ENCODE peak calls at places on chromosome 6, in four cellular contexts. One of them, this sample, is unnamed.

GRCh38 chr6:34239893-34240292 is 3.2 kb downstream of the HMGA1 start:
- DNase-seq in CD4-positive, CD25-positive, alpha-beta regulatory T cell: no peak
- DNase-seq in adrenal gland: no peak
- DNase-seq in osteoblast: peak; percentile 66
- DNase-seq in this sample: no peak

GRCh38 chr6:33504486-33504885 is 50.1 kb downstream of the ZBTB9 start:
- DNase-seq in CD4-positive, CD25-positive, alpha-beta regulatory T cell: no peak
- DNase-seq in adrenal gland: no peak
- DNase-seq in osteoblast: no peak
- DNase-seq in this sample: no peak

GRCh38 chr6:99434702-99435530 is 9.8 kb upstream of the PNISR start:
- DNase-seq in CD4-positive, CD25-positive, alpha-beta regulatory T cell: no peak
- DNase-seq in adrenal gland: no peak
- DNase-seq in osteoblast: peak; percentile 14
- DNase-seq in this sample: no peak

GRCh38 chr6:38058022-38058421 is 238.5 kb downstream of the ZFAND3 start:
- DNase-seq in CD4-positive, CD25-positive, alpha-beta regulatory T cell: no peak
- DNase-seq in adrenal gland: no peak
- DNase-seq in osteoblast: peak; percentile 34
- DNase-seq in this sample: no peak

GRCh38 chr6:24910331-24910849 is 25.4 kb downstream of the RIPOR2 start:
- DNase-seq in CD4-positive, CD25-positive, alpha-beta regulatory T cell: no peak
- DNase-seq in adrenal gland: peak; percentile 18
- DNase-seq in osteoblast: no peak
- DNase-seq in this sample: peak; percentile 22

GRCh38 chr6:104321301-104321700 is 538.4 kb downstream of the HACE1 start:
- DNase-seq in CD4-positive, CD25-positive, alpha-beta regulatory T cell: no peak
- DNase-seq in adrenal gland: no peak
- DNase-seq in osteoblast: no peak
- DNase-seq in this sample: no peak

GRCh38 chr6:41247882-41248707 is 19.9 kb downstream of the TREML4 start:
- DNase-seq in CD4-positive, CD25-positive, alpha-beta regulatory T cell: no peak
- DNase-seq in adrenal gland: no peak
- DNase-seq in osteoblast: no peak
- DNase-seq in this sample: no peak

GRCh38 chr6:51318674-51319073 is 500.0 kb downstream of the TFAP2B start:
- DNase-seq in CD4-positive, CD25-positive, alpha-beta regulatory T cell: no peak
- DNase-seq in adrenal gland: no peak
- DNase-seq in osteoblast: no peak
- DNase-seq in this sample: no peak

GRCh38 chr6:37731888-37732287 is 34.2 kb upstream of the MDGA1 start:
- DNase-seq in CD4-positive, CD25-positive, alpha-beta regulatory T cell: no peak
- DNase-seq in adrenal gland: no peak
- DNase-seq in osteoblast: no peak
- DNase-seq in this sample: no peak

GRCh38 chr6:62229231-62229630 is 56.8 kb downstream of the KHDRBS2 start:
- DNase-seq in CD4-positive, CD25-positive, alpha-beta regulatory T cell: no peak
- DNase-seq in adrenal gland: no peak
- DNase-seq in osteoblast: no peak
- DNase-seq in this sample: no peak

GRCh38 chr6:157621401-157621800 is 201.6 kb upstream of the SNX9 start:
- DNase-seq in CD4-positive, CD25-positive, alpha-beta regulatory T cell: no peak
- DNase-seq in adrenal gland: no peak
- DNase-seq in osteoblast: no peak
- DNase-seq in this sample: no peak

GRCh38 chr6:17098538-17098937 is 3.3 kb upstream of the STMND1 start:
- DNase-seq in CD4-positive, CD25-positive, alpha-beta regulatory T cell: no peak
- DNase-seq in adrenal gland: no peak
- DNase-seq in osteoblast: no peak
- DNase-seq in this sample: no peak

GRCh38 chr6:11459002-11459658 is 78.4 kb upstream of the TMEM170B start:
- DNase-seq in CD4-positive, CD25-positive, alpha-beta regulatory T cell: no peak
- DNase-seq in adrenal gland: no peak
- DNase-seq in osteoblast: no peak
- DNase-seq in this sample: no peak

GRCh38 chr6:39834866-39835265 is 42.7 kb downstream of the DAAM2 start:
- DNase-seq in CD4-positive, CD25-positive, alpha-beta regulatory T cell: no peak
- DNase-seq in adrenal gland: no peak
- DNase-seq in osteoblast: peak; percentile 68
- DNase-seq in this sample: no peak

GRCh38 chr6:149750136-149750609 is 632 bp downstream of the PCMT1 start:
- DNase-seq in CD4-positive, CD25-positive, alpha-beta regulatory T cell: peak; percentile 58
- DNase-seq in adrenal gland: peak; percentile 58
- DNase-seq in osteoblast: peak; percentile 90
- DNase-seq in this sample: peak; percentile 26

GRCh38 chr6:149749594-149750135 is at the start of gene PCMT1:
- DNase-seq in CD4-positive, CD25-positive, alpha-beta regulatory T cell: peak; percentile 86
- DNase-seq in adrenal gland: peak; percentile 92
- DNase-seq in osteoblast: peak; percentile 98
- DNase-seq in this sample: peak; percentile 92

GRCh38 chr6:149754573-149754972 is 5.0 kb downstream of the PCMT1 start:
- DNase-seq in CD4-positive, CD25-positive, alpha-beta regulatory T cell: no peak
- DNase-seq in adrenal gland: no peak
- DNase-seq in osteoblast: no peak
- DNase-seq in this sample: no peak

GRCh38 chr6:149751239-149751638 is 1.7 kb downstream of the PCMT1 start:
- DNase-seq in CD4-positive, CD25-positive, alpha-beta regulatory T cell: no peak
- DNase-seq in adrenal gland: no peak
- DNase-seq in osteoblast: no peak
- DNase-seq in this sample: no peak

GRCh38 chr6:149752600-149752999 is 3.1 kb downstream of the PCMT1 start:
- DNase-seq in CD4-positive, CD25-positive, alpha-beta regulatory T cell: no peak
- DNase-seq in adrenal gland: no peak
- DNase-seq in osteoblast: peak; percentile 43
- DNase-seq in this sample: no peak
- H3K4me1 ChIP-seq in CD4-positive, CD25-positive, alpha-beta regulatory T cell: peaks cover 16% of the 10 kb centered on the region
- H3K4me1 ChIP-seq in adrenal gland: peaks cover 24% of the 10 kb centered on the region
- H3K4me1 ChIP-seq in osteoblast: peaks cover 9% of the 10 kb centered on the region
- H3K4me1 ChIP-seq in this sample: peaks cover 62% of the 10 kb centered on the region

GRCh38 chr6:28225056-28225834 is at the start of gene ZSCAN9:
- DNase-seq in CD4-positive, CD25-positive, alpha-beta regulatory T cell: peak; percentile 15
- DNase-seq in adrenal gland: peak; percentile 86
- DNase-seq in osteoblast: peak; percentile 90
- DNase-seq in this sample: peak; percentile 83

GRCh38 chr6:28226460-28226859 is 1.4 kb downstream of the ZSCAN9 start:
- DNase-seq in CD4-positive, CD25-positive, alpha-beta regulatory T cell: no peak
- DNase-seq in adrenal gland: no peak
- DNase-seq in osteoblast: no peak
- DNase-seq in this sample: no peak

GRCh38 chr6:28218312-28219248 is 6.5 kb upstream of the ZSCAN9 start:
- DNase-seq in CD4-positive, CD25-positive, alpha-beta regulatory T cell: no peak
- DNase-seq in adrenal gland: peak; percentile 80
- DNase-seq in osteoblast: peak; percentile 89
- DNase-seq in this sample: peak; percentile 88

GRCh38 chr6:28220164-28221133 is 4.6 kb upstream of the ZSCAN9 start:
- DNase-seq in CD4-positive, CD25-positive, alpha-beta regulatory T cell: no peak
- DNase-seq in adrenal gland: no peak
- DNase-seq in osteoblast: no peak
- DNase-seq in this sample: no peak

GRCh38 chr6:28224131-28225055 is 682 bp upstream of the ZSCAN9 start:
- DNase-seq in CD4-positive, CD25-positive, alpha-beta regulatory T cell: no peak
- DNase-seq in adrenal gland: no peak
- DNase-seq in osteoblast: no peak
- DNase-seq in this sample: no peak
- H3K27ac ChIP-seq in CD4-positive, CD25-positive, alpha-beta regulatory T cell: no peak overlapping the region
- H3K27ac ChIP-seq in adrenal gland: peak overlapping the region; percentile 48
- H3K27ac ChIP-seq in osteoblast: peak overlapping the region; percentile 64
- H3K27ac ChIP-seq in this sample: peak overlapping the region; percentile 90

GRCh38 chr6:163709255-163709654 is 294.7 kb downstream of the QKI start:
- DNase-seq in CD4-positive, CD25-positive, alpha-beta regulatory T cell: no peak
- DNase-seq in adrenal gland: no peak
- DNase-seq in osteoblast: no peak
- DNase-seq in this sample: no peak

GRCh38 chr6:163706688-163707087 is 292.2 kb downstream of the QKI start:
- DNase-seq in CD4-positive, CD25-positive, alpha-beta regulatory T cell: no peak
- DNase-seq in adrenal gland: no peak
- DNase-seq in osteoblast: no peak
- DNase-seq in this sample: no peak

GRCh38 chr6:163709693-163710092 is 295.2 kb downstream of the QKI start:
- DNase-seq in CD4-positive, CD25-positive, alpha-beta regulatory T cell: no peak
- DNase-seq in adrenal gland: no peak
- DNase-seq in osteoblast: no peak
- DNase-seq in this sample: peak; percentile 47

GRCh38 chr6:163707385-163708355 is 293.2 kb downstream of the QKI start:
- DNase-seq in CD4-positive, CD25-positive, alpha-beta regulatory T cell: no peak
- DNase-seq in adrenal gland: no peak
- DNase-seq in osteoblast: no peak
- DNase-seq in this sample: no peak

GRCh38 chr6:163708459-163708858 is 293.9 kb downstream of the QKI start:
- DNase-seq in CD4-positive, CD25-positive, alpha-beta regulatory T cell: no peak
- DNase-seq in adrenal gland: no peak
- DNase-seq in osteoblast: no peak
- DNase-seq in this sample: peak; percentile 37
- H3K4me1 ChIP-seq in CD4-positive, CD25-positive, alpha-beta regulatory T cell: no peaks in the 10 kb centered on the region
- H3K4me1 ChIP-seq in adrenal gland: peaks cover 15% of the 10 kb centered on the region
- H3K4me1 ChIP-seq in osteoblast: no peaks in the 10 kb centered on the region
- H3K4me1 ChIP-seq in this sample: peaks cover 65% of the 10 kb centered on the region

DNA sequence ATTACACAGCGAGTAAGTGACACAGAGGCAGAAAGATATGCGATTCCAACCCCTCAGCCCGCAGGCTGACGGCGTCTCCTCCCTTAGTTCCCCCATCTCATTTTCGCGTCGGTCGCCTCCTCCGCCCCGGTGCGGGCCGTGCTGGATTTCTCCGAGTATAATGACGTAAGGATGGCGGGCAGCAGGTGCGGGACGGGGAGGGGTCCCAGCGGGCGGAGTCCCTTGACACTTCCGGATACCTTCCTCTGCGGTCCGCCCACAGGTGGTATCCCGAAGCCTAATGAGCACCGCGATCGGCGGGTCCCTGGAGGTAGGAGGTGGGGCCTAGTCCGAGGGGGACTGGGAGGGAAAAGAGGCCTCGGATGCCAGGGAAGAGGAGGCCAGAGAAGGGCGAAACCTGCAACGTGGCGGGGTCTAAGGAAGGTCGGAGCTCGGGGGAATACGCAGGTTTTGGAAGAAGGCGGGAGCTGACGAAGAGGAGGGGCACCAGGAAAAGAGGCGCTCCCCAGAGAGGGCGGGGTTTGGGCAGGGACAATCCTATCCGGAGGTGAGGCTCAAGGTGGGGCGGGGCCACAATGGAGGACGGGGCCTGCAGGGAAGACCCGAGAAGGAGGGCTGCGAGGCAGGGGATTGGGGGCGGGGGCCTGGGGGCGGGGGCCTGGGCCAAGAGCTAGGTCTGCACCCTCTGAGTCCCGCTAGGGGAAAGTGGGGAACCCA is 3.6 kb downstream of the PRSS16 start:
- DNase-seq in CD4-positive, CD25-positive, alpha-beta regulatory T cell: peak; percentile 42
- DNase-seq in adrenal gland: peak; percentile 79
- DNase-seq in osteoblast: no peak
- DNase-seq in this sample: no peak
- H3K27ac ChIP-seq in CD4-positive, CD25-positive, alpha-beta regulatory T cell: no peak overlapping the region
- H3K27ac ChIP-seq in adrenal gland: no peak overlapping the region
- H3K27ac ChIP-seq in osteoblast: no peak overlapping the region
- H3K27ac ChIP-seq in this sample: no peak overlapping the region

GRCh38 chr6:45658396-45658795 is 280.7 kb upstream of the SUPT3H start:
- DNase-seq in CD4-positive, CD25-positive, alpha-beta regulatory T cell: no peak
- DNase-seq in adrenal gland: no peak
- DNase-seq in osteoblast: no peak
- DNase-seq in this sample: no peak

GRCh38 chr6:45654673-45655072 is 276.9 kb upstream of the SUPT3H start:
- DNase-seq in CD4-positive, CD25-positive, alpha-beta regulatory T cell: no peak
- DNase-seq in adrenal gland: no peak
- DNase-seq in osteoblast: no peak
- DNase-seq in this sample: no peak

GRCh38 chr6:45653117-45653883 is 275.6 kb upstream of the SUPT3H start:
- DNase-seq in CD4-positive, CD25-positive, alpha-beta regulatory T cell: no peak
- DNase-seq in adrenal gland: no peak
- DNase-seq in osteoblast: no peak
- DNase-seq in this sample: no peak

GRCh38 chr6:45657243-45657642 is 279.5 kb upstream of the SUPT3H start:
- DNase-seq in CD4-positive, CD25-positive, alpha-beta regulatory T cell: no peak
- DNase-seq in adrenal gland: no peak
- DNase-seq in osteoblast: no peak
- DNase-seq in this sample: no peak

GRCh38 chr6:45655630-45656422 is 278.1 kb upstream of the SUPT3H start:
- DNase-seq in CD4-positive, CD25-positive, alpha-beta regulatory T cell: no peak
- DNase-seq in adrenal gland: no peak
- DNase-seq in osteoblast: peak; percentile 97
- DNase-seq in this sample: no peak
- H3K4me1 ChIP-seq in CD4-positive, CD25-positive, alpha-beta regulatory T cell: no peaks in the 10 kb centered on the region
- H3K4me1 ChIP-seq in adrenal gland: no peaks in the 10 kb centered on the region
- H3K4me1 ChIP-seq in osteoblast: peaks cover 60% of the 10 kb centered on the region
- H3K4me1 ChIP-seq in this sample: no peaks in the 10 kb centered on the region

GRCh38 chr6:129398764-129399163 is 311.2 kb downstream of the ARHGAP18 start:
- DNase-seq in CD4-positive, CD25-positive, alpha-beta regulatory T cell: no peak
- DNase-seq in adrenal gland: no peak
- DNase-seq in osteoblast: no peak
- DNase-seq in this sample: no peak
- H3K27ac ChIP-seq in CD4-positive, CD25-positive, alpha-beta regulatory T cell: no peak overlapping the region
- H3K27ac ChIP-seq in adrenal gland: no peak overlapping the region
- H3K27ac ChIP-seq in osteoblast: no peak overlapping the region
- H3K27ac ChIP-seq in this sample: no peak overlapping the region

This sample was measured in left ventricle myocardium inferior.